ENCODE peak calls at places on chromosomes 4 and X, in eight cellular contexts. One of them, this sample, is unnamed.

GRCh38 chrX:40908857-40909475 is 173.6 kb upstream of the MED14 start:
- DNase-seq in heart right ventricle: no peak
- DNase-seq in CD4-positive, alpha-beta memory T cell: no peak
- DNase-seq in A549: peak; percentile 30
- DNase-seq in GM23248: peak; percentile 63
- DNase-seq in heart left ventricle: no peak
- DNase-seq in SJSA1: no peak
- DNase-seq in kidney: no peak
- DNase-seq in this sample: no peak

GRCh38 chr4:67702166-67702565 is 1.2 kb upstream of the UBA6 start:
- DNase-seq in SJSA1: no peak
- DNase-seq in heart left ventricle: no peak
- DNase-seq in kidney: no peak
- DNase-seq in heart right ventricle: no peak
- DNase-seq in A549: no peak
- DNase-seq in CD4-positive, alpha-beta memory T cell: no peak
- DNase-seq in GM23248: no peak
- DNase-seq in this sample: no peak

GRCh38 chrX:72019487-72019886 is 108.8 kb downstream of the NHSL2 start:
- DNase-seq in GM23248: no peak
- DNase-seq in kidney: no peak
- DNase-seq in heart right ventricle: no peak
- DNase-seq in heart left ventricle: no peak
- DNase-seq in SJSA1: no peak
- DNase-seq in CD4-positive, alpha-beta memory T cell: no peak
- DNase-seq in A549: no peak
- DNase-seq in this sample: no peak

GRCh38 chr4:13530823-13531608 is 13.3 kb downstream of the NKX3-2 start:
- DNase-seq in heart left ventricle: no peak
- DNase-seq in heart right ventricle: no peak
- DNase-seq in CD4-positive, alpha-beta memory T cell: no peak
- DNase-seq in A549: no peak
- DNase-seq in SJSA1: no peak
- DNase-seq in GM23248: no peak
- DNase-seq in kidney: no peak
- DNase-seq in this sample: no peak

GRCh38 chr4:153211986-153212720 is 7.9 kb downstream of the TRIM2 start:
- DNase-seq in kidney: no peak
- DNase-seq in heart right ventricle: no peak
- DNase-seq in SJSA1: no peak
- DNase-seq in A549: no peak
- DNase-seq in heart left ventricle: no peak
- DNase-seq in CD4-positive, alpha-beta memory T cell: no peak
- DNase-seq in GM23248: peak; percentile 86
- DNase-seq in this sample: no peak

GRCh38 chr4:41719417-41719816 is 29.1 kb downstream of the PHOX2B start:
- DNase-seq in kidney: no peak
- DNase-seq in heart right ventricle: no peak
- DNase-seq in SJSA1: no peak
- DNase-seq in CD4-positive, alpha-beta memory T cell: no peak
- DNase-seq in A549: no peak
- DNase-seq in heart left ventricle: no peak
- DNase-seq in GM23248: peak; percentile 41
- DNase-seq in this sample: no peak

GRCh38 chr4:58649236-58649635 is 1539.1 kb upstream of the IGFBP7 start:
- DNase-seq in GM23248: no peak
- DNase-seq in SJSA1: no peak
- DNase-seq in CD4-positive, alpha-beta memory T cell: no peak
- DNase-seq in heart left ventricle: no peak
- DNase-seq in heart right ventricle: no peak
- DNase-seq in kidney: no peak
- DNase-seq in A549: no peak
- DNase-seq in this sample: no peak

GRCh38 chrX:456925-457768 is 70.4 kb upstream of the PPP2R3B start:
- DNase-seq in SJSA1: no peak
- DNase-seq in kidney: no peak
- DNase-seq in heart right ventricle: no peak
- DNase-seq in CD4-positive, alpha-beta memory T cell: no peak
- DNase-seq in A549: no peak
- DNase-seq in heart left ventricle: no peak
- DNase-seq in GM23248: no peak
- DNase-seq in this sample: no peak

GRCh38 chr4:136900706-136901105 is 631.6 kb downstream of the PCDH18 start:
- DNase-seq in GM23248: no peak
- DNase-seq in kidney: no peak
- DNase-seq in heart right ventricle: no peak
- DNase-seq in A549: no peak
- DNase-seq in SJSA1: no peak
- DNase-seq in heart left ventricle: no peak
- DNase-seq in CD4-positive, alpha-beta memory T cell: no peak
- DNase-seq in this sample: no peak

GRCh38 chr4:15027921-15028435 is 25.7 kb downstream of the CPEB2 start:
- DNase-seq in heart right ventricle: no peak
- DNase-seq in SJSA1: no peak
- DNase-seq in GM23248: peak; percentile 7
- DNase-seq in A549: no peak
- DNase-seq in heart left ventricle: no peak
- DNase-seq in CD4-positive, alpha-beta memory T cell: no peak
- DNase-seq in kidney: no peak
- DNase-seq in this sample: no peak

GRCh38 chr4:165477799-165478198 is 99.0 kb downstream of the CPE start:
- DNase-seq in SJSA1: no peak
- DNase-seq in kidney: no peak
- DNase-seq in A549: no peak
- DNase-seq in CD4-positive, alpha-beta memory T cell: no peak
- DNase-seq in GM23248: no peak
- DNase-seq in heart left ventricle: no peak
- DNase-seq in heart right ventricle: no peak
- DNase-seq in this sample: no peak

GRCh38 chr4:121192500-121192899 is 28.4 kb upstream of the TNIP3 start:
- DNase-seq in A549: no peak
- DNase-seq in SJSA1: no peak
- DNase-seq in heart right ventricle: no peak
- DNase-seq in CD4-positive, alpha-beta memory T cell: peak; percentile 46
- DNase-seq in heart left ventricle: no peak
- DNase-seq in GM23248: peak; percentile 73
- DNase-seq in kidney: no peak
- DNase-seq in this sample: no peak

GRCh38 chr4:971670-972500 is 1.5 kb downstream of the DGKQ start:
- DNase-seq in CD4-positive, alpha-beta memory T cell: no peak
- DNase-seq in SJSA1: no peak
- DNase-seq in GM23248: peak; percentile 18
- DNase-seq in heart left ventricle: no peak
- DNase-seq in A549: no peak
- DNase-seq in heart right ventricle: no peak
- DNase-seq in kidney: peak; percentile 78
- DNase-seq in this sample: no peak
- H3K4me3 ChIP-seq in CD4-positive, alpha-beta memory T cell: peak overlapping the region; percentile 57
- H3K4me3 ChIP-seq in SJSA1: peak overlapping the region; percentile 60
- H3K4me3 ChIP-seq in GM23248: peak overlapping the region; percentile 77
- H3K4me3 ChIP-seq in heart left ventricle: no peak overlapping the region
- H3K4me3 ChIP-seq in A549: peak overlapping the region; percentile 84
- H3K4me3 ChIP-seq in heart right ventricle: no peak overlapping the region
- H3K4me3 ChIP-seq in kidney: peak overlapping the region; percentile 9
- H3K4me3 ChIP-seq in this sample: peak overlapping the region; percentile 73

DNA sequence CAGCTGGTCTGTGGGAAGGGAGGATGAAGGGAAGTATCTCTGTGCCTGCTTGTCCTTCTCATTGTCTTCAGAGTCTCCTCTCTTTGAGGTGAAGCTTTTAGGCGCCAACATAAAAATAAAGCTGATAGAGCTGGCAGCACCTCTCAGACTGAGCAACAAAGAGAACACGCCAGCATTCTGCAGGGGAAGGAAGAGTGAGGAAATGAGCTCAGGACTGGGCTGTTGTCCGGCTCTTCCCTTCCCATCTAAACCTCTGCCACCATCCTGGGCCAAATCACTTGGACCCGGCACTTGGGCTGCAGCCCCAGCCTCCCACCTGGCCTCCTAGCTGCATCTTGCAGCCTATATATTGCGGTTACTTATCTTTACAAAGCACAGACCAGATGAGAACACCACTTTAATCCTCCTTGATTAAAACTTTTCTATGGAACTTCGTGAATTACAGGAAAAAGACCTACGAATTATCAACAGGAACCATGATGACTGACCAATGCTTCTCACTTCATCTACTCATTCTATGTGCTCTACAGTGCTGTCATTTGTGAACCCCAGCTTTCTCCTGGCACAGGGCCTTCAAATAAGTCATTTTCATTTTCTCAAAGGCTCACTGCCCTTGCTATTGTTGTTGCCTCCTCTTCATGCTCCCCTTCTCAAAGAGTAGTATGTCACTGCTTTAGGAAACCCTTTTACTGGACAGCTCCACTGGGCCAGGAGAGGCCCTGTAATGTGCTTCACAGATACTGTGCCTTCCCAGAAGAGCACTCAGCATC is 476.5 kb upstream of the HS3ST1 start:
- DNase-seq in heart right ventricle: peak; percentile 7
- DNase-seq in CD4-positive, alpha-beta memory T cell: no peak
- DNase-seq in SJSA1: no peak
- DNase-seq in GM23248: no peak
- DNase-seq in kidney: peak; percentile 64
- DNase-seq in A549: no peak
- DNase-seq in heart left ventricle: no peak
- DNase-seq in this sample: no peak
- H3K27ac ChIP-seq in heart right ventricle: peak overlapping the region; percentile 75
- H3K27ac ChIP-seq in CD4-positive, alpha-beta memory T cell: no peak overlapping the region
- H3K27ac ChIP-seq in SJSA1: no peak overlapping the region
- H3K27ac ChIP-seq in GM23248: no peak overlapping the region
- H3K27ac ChIP-seq in kidney: no peak overlapping the region
- H3K27ac ChIP-seq in A549: no peak overlapping the region
- H3K27ac ChIP-seq in heart left ventricle: peak overlapping the region; percentile 44
- H3K27ac ChIP-seq in this sample: no peak overlapping the region

GRCh38 chrX:119687661-119688413 is 5.1 kb downstream of the SEPTIN6 start:
- DNase-seq in A549: no peak
- DNase-seq in GM23248: peak; percentile 66
- DNase-seq in CD4-positive, alpha-beta memory T cell: no peak
- DNase-seq in heart right ventricle: no peak
- DNase-seq in kidney: peak; percentile 43
- DNase-seq in heart left ventricle: no peak
- DNase-seq in SJSA1: no peak
- DNase-seq in this sample: no peak

GRCh38 chrX:119684916-119685224 is 8.1 kb downstream of the SEPTIN6 start:
- DNase-seq in GM23248: peak; percentile 47
- DNase-seq in kidney: no peak
- DNase-seq in CD4-positive, alpha-beta memory T cell: no peak
- DNase-seq in SJSA1: no peak
- DNase-seq in heart left ventricle: no peak
- DNase-seq in heart right ventricle: no peak
- DNase-seq in A549: no peak
- DNase-seq in this sample: no peak

GRCh38 chrX:119682019-119682989 is 10.7 kb downstream of the SEPTIN6 start:
- DNase-seq in heart left ventricle: no peak
- DNase-seq in CD4-positive, alpha-beta memory T cell: peak; percentile 76
- DNase-seq in SJSA1: no peak
- DNase-seq in heart right ventricle: no peak
- DNase-seq in A549: no peak
- DNase-seq in kidney: no peak
- DNase-seq in GM23248: no peak
- DNase-seq in this sample: no peak

GRCh38 chrX:119686087-119686639 is 6.8 kb downstream of the SEPTIN6 start:
- DNase-seq in SJSA1: no peak
- DNase-seq in heart left ventricle: no peak
- DNase-seq in A549: no peak
- DNase-seq in heart right ventricle: no peak
- DNase-seq in GM23248: peak; percentile 57
- DNase-seq in kidney: peak; percentile 51
- DNase-seq in CD4-positive, alpha-beta memory T cell: no peak
- DNase-seq in this sample: no peak

DNA sequence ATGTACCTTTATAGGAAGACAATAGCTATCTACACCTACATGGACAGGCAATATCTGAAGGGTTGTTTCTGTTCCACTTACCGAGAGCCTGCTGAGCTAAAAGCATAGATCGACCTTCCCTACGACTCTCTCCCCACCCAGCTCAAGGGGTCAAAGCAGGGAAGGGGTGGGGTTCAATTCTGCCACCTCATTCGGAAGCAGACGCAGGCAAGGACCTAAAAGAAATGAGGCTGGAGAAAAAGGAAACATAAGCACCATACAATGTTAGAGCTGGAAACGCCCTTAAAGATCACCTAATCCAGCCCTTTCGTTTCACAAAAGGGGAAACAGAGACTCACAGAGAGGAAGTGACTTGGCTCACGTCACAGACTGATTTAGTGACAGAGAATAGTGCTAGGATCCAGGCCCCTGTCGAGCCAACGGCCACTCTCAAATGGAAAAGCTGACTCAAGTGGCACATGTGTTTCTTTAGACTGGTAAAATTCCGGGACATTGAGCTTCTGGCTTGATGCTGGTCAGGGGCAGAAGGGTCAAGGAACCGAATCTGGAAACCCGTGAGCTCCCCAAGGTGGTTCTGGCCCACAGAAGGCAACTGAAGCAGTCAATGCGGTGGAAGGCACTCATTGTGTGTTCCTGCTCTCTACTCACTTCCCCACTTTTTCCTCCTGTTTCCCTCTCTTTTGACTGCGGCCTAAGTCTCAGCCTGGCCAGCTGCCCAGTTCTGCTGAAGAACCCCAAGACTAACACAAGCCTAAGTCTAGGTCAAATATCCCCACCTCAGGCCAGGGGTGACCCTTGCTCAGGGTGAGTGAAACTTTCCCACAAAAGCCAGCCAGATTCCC is 7.5 kb downstream of the SEPTIN6 start:
- DNase-seq in CD4-positive, alpha-beta memory T cell: peak; percentile 61
- DNase-seq in GM23248: peak; percentile 60
- DNase-seq in heart right ventricle: peak; percentile 51
- DNase-seq in kidney: peak; percentile 28
- DNase-seq in A549: no peak
- DNase-seq in SJSA1: no peak
- DNase-seq in heart left ventricle: peak; percentile 57
- DNase-seq in this sample: peak; percentile 37
- H3K4me3 ChIP-seq in CD4-positive, alpha-beta memory T cell: peak overlapping the region; percentile 46
- H3K4me3 ChIP-seq in GM23248: peak overlapping the region; percentile 42
- H3K4me3 ChIP-seq in heart right ventricle: no peak overlapping the region
- H3K4me3 ChIP-seq in kidney: no peak overlapping the region
- H3K4me3 ChIP-seq in A549: no peak overlapping the region
- H3K4me3 ChIP-seq in SJSA1: no peak overlapping the region
- H3K4me3 ChIP-seq in heart left ventricle: no peak overlapping the region
- H3K4me3 ChIP-seq in this sample: no peak overlapping the region

GRCh38 chr4:76952071-76952470 is 2.5 kb downstream of the SEPTIN11 start:
- DNase-seq in kidney: no peak
- DNase-seq in heart right ventricle: no peak
- DNase-seq in GM23248: no peak
- DNase-seq in heart left ventricle: no peak
- DNase-seq in SJSA1: no peak
- DNase-seq in A549: no peak
- DNase-seq in CD4-positive, alpha-beta memory T cell: no peak
- DNase-seq in this sample: no peak

GRCh38 chr4:76951333-76952033 is 1.9 kb downstream of the SEPTIN11 start:
- DNase-seq in SJSA1: no peak
- DNase-seq in kidney: no peak
- DNase-seq in CD4-positive, alpha-beta memory T cell: no peak
- DNase-seq in heart left ventricle: no peak
- DNase-seq in GM23248: peak; percentile 45
- DNase-seq in A549: no peak
- DNase-seq in heart right ventricle: no peak
- DNase-seq in this sample: no peak

GRCh38 chr4:76950052-76950845 is 697 bp downstream of the SEPTIN11 start:
- DNase-seq in heart left ventricle: peak; percentile 57
- DNase-seq in A549: peak; percentile 19
- DNase-seq in kidney: peak; percentile 87
- DNase-seq in CD4-positive, alpha-beta memory T cell: peak; percentile 43
- DNase-seq in heart right ventricle: peak; percentile 33
- DNase-seq in SJSA1: peak; percentile 74
- DNase-seq in GM23248: peak; percentile 68
- DNase-seq in this sample: peak; percentile 76

GRCh38 chr4:76949293-76950051 is at the start of gene SEPTIN11:
- DNase-seq in SJSA1: peak; percentile 96
- DNase-seq in CD4-positive, alpha-beta memory T cell: peak; percentile 83
- DNase-seq in GM23248: peak; percentile 98
- DNase-seq in A549: peak; percentile 67
- DNase-seq in heart left ventricle: peak; percentile 94
- DNase-seq in heart right ventricle: peak; percentile 95
- DNase-seq in kidney: peak; percentile 98
- DNase-seq in this sample: peak; percentile 96

GRCh38 chr4:76950846-76951321 is 1.3 kb downstream of the SEPTIN11 start:
- DNase-seq in kidney: peak; percentile 74
- DNase-seq in heart right ventricle: peak; percentile 16
- DNase-seq in SJSA1: peak; percentile 44
- DNase-seq in GM23248: peak; percentile 58
- DNase-seq in A549: peak; percentile 10
- DNase-seq in CD4-positive, alpha-beta memory T cell: no peak
- DNase-seq in heart left ventricle: no peak
- DNase-seq in this sample: no peak
- H3K27ac ChIP-seq in kidney: peak overlapping the region; percentile 85
- H3K27ac ChIP-seq in heart right ventricle: peak overlapping the region; percentile 93
- H3K27ac ChIP-seq in SJSA1: peak overlapping the region; percentile 83
- H3K27ac ChIP-seq in GM23248: peak overlapping the region; percentile 88
- H3K27ac ChIP-seq in A549: peak overlapping the region; percentile 95
- H3K27ac ChIP-seq in CD4-positive, alpha-beta memory T cell: peak overlapping the region; percentile 59
- H3K27ac ChIP-seq in heart left ventricle: peak overlapping the region; percentile 94
- H3K27ac ChIP-seq in this sample: peak overlapping the region; percentile 94